ENCODE peak calls at places on chromosome 19, in six cellular contexts. E is cardiac muscle cell, H is AG09319, R is glutamatergic neuron, U is brain microvascular endothelial cell, V is endodermal cell. S is an unnamed sample.

GRCh38 chr19:38932425-38933179 is 1.9 kb downstream of the MRPS12 start:
- DNase-seq in U (peak), E (peak), R (no peak), V (peak), H (no peak), S (peak)

GRCh38 chr19:48381178-48381950 is 10.0 kb downstream of the KDELR1 start:
- DNase-seq in E (no peak), V (no peak), U (no peak), H (no peak), R (no peak), S (no peak)

GRCh38 chr19:18568367-18568766 is 3.3 kb upstream of the UBA52 start:
- DNase-seq in V (no peak), R (no peak), H (no peak), U (no peak), E (no peak), S (no peak)

GRCh38 chr19:18667531-18668251 is 15.8 kb upstream of the CRTC1 start:
- DNase-seq in R (no peak), E (no peak), V (no peak), U (no peak), H (no peak), S (no peak)

GRCh38 chr19:39297931-39298634 is 1.9 kb downstream of the IFNL1 start:
- DNase-seq in H (no peak), V (no peak), U (no peak), R (no peak), E (no peak), S (peak)

GRCh38 chr19:19271828-19272599 is 1.1 kb downstream of the TM6SF2 start:
- DNase-seq in R (no peak), V (no peak), E (no peak), H (no peak), U (no peak), S (no peak)

GRCh38 chr19:21269813-21270212 is 59.4 kb downstream of the ZNF708 start:
- DNase-seq in H (no peak), R (no peak), E (no peak), V (no peak), U (no peak), S (no peak)

GRCh38 chr19:58305932-58306323 is 751 bp downstream of the ERVK3-1 start:
- DNase-seq in V (no peak), H (no peak), E (no peak), R (no peak), U (no peak), S (no peak)

GRCh38 chr19:3263866-3264265 is 39.4 kb downstream of the CELF5 start:
- DNase-seq in U (no peak), H (no peak), R (no peak), E (no peak), V (no peak), S (no peak)

GRCh38 chr19:50178859-50179537 is 15.9 kb upstream of the IZUMO2 start:
- DNase-seq in U (no peak), V (no peak), E (no peak), H (no peak), R (no peak), S (no peak)

GRCh38 chr19:383922-384800 is 24.8 kb downstream of the C2CD4C start:
- DNase-seq in E (peak), H (no peak), U (no peak), R (peak), V (peak), S (peak)

GRCh38 chr19:55172741-55173140 is 6.3 kb upstream of the DNAAF3 start:
- DNase-seq in V (peak), R (no peak), U (peak), H (no peak), E (peak), S (no peak)

GRCh38 chr19:51727349-51727880 is 3.6 kb upstream of the HAS1 start:
- DNase-seq in R (no peak), E (peak), H (no peak), V (no peak), U (peak), S (no peak)

GRCh38 chr19:27971071-27971470 is 1241.9 kb downstream of the UQCRFS1 start:
- DNase-seq in H (no peak), R (no peak), E (peak), U (peak), V (peak), S (no peak)

GRCh38 chr19:55228403-55229031 is at the start of gene TMEM86B:
- DNase-seq in V (no peak), R (no peak), E (no peak), H (no peak), U (no peak), S (no peak)

GRCh38 chr19:54252845-54253244 is 4.2 kb downstream of the LILRB5 start:
- DNase-seq in H (no peak), U (no peak), R (no peak), E (no peak), V (no peak), S (peak)

GRCh38 chr19:52946322-52947310 is 16.1 kb downstream of the ZNF816 start:
- DNase-seq in H (no peak), V (peak), E (peak), U (no peak), R (peak), S (no peak)

GRCh38 chr19:53646144-53646543 is 14.3 kb downstream of the DPRX start:
- DNase-seq in U (no peak), E (no peak), R (no peak), H (no peak), V (no peak), S (no peak)

GRCh38 chr19:56834564-56835375 is 5.8 kb downstream of the PEG3 start:
- DNase-seq in E (no peak), V (no peak), U (no peak), R (no peak), H (no peak), S (no peak)

GRCh38 chr19:19460761-19461265 is 54.5 kb downstream of the TSSK6 start:
- DNase-seq in U (no peak), V (peak), H (no peak), E (peak), R (peak), S (peak)

GRCh38 chr19:37492213-37492612 is 14.5 kb upstream of the ZNF793 start:
- DNase-seq in U (no peak), V (no peak), R (no peak), E (no peak), H (no peak), S (no peak)

GRCh38 chr19:6313398-6313969 is 19.9 kb downstream of the ACER1 start:
- DNase-seq in R (no peak), H (no peak), U (no peak), E (no peak), V (no peak), S (no peak)

DNA sequence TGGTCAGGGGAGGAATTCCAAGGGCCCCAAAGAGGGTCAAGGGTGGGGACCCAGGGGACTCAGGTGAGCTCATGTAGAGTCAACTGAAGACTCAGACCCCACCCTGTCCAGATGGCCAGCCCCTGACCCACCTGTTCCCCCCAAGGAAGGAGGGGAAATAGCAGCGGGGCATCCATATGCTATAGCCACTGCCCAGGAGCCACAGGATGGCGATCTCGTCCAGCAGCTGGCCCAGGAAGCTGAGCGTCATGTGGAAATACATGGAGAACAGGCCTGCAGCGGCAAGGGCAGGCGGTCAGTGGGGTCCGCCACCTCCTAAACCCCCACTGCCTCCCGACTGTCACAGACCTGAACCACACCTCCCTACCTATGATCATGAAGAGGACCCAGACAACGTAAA is 21.4 kb downstream of the ACER1 start:
- DNase-seq in H (no peak), U (no peak), V (peak), E (no peak), R (no peak), S (no peak)
- TF ChIP-seq CTCF in H (no peak), U (no peak), V (peak), E (peak), R (no peak), S (no peak)

DNA sequence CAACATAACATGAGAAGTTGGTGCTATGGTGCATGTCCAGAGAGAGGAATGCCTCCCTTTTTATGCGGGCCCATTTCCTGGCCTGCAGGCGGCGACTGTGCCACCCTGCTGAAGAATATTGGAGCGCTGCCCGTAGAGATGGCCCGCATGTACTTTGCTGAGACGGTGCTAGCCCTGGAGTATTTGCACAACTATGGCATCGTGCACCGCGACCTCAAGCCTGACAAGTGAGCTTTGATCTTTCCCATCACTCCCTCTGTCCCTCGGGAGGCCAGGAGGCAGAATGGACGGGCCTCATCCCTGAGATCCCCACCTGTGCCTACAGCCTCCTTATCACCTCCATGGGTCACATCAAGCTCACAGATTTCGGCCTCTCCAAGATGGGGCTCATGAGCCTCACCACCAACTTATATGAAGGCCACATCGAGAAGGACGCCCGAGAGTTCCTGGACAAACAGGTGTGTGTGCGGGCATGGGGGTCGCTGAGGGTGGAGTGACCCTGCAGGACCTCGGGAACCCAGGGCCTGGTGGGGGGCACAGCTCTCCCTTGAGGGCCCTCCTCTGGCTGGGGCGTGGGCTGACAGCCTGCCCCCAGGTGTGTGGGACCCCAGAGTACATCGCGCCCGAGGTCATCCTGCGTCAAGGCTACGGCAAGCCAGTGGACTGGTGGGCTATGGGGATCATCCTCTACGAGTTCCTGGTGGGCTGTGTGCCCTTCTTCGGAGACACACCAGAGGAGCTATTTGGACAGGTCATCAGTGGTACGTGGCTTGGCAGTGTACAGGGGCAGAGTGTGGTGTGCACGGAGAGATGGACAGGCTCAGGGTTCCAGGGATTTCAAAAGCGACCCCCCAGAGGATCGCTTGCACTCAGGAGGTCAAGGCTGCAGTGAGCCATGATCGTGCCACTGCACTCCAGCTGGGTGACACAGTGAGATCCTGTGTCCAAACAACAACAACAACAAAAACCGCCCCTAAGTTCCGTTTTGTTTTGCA is 16.2 kb downstream of the DNASE2 start:
- DNase-seq in U (no peak), E (no peak), R (no peak), V (no peak), H (no peak), S (no peak)
- TF ChIP-seq CTCF in U (no peak), E (no peak), R (no peak), V (peak), H (no peak), S (no peak)

DNA sequence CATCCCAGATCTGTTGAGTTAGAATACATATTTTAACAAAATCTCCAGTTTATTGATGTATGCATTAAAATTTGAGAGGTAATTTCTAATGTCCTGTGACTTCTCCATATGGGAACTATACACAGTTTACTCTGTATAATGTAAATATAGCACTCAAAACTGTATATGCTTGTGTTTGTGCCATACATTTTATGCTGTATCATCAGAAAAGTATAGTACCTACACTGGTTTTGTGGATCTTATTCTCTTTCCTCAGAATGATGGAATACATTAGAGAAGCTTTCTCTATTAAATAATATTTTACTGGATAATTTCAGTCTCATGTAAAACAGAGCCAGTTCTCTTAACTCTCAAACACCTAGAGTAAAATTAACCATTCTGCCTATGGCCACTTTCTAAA is 53.6 kb downstream of the ZNF254 start:
- DNase-seq in E (no peak), R (no peak), H (no peak), V (no peak), U (no peak), S (no peak)
- TF ChIP-seq CTCF in E (no peak), R (no peak), H (no peak), V (no peak), U (no peak), S (no peak)

GRCh38 chr19:15280915-15281683 is 48.9 kb upstream of the EPHX3 start:
- DNase-seq in E (peak), R (peak), V (no peak), H (no peak), U (peak), S (no peak)
- TF ChIP-seq CTCF in E (peak), R (no peak), V (no peak), H (peak), U (peak), S (no peak)

DNA sequence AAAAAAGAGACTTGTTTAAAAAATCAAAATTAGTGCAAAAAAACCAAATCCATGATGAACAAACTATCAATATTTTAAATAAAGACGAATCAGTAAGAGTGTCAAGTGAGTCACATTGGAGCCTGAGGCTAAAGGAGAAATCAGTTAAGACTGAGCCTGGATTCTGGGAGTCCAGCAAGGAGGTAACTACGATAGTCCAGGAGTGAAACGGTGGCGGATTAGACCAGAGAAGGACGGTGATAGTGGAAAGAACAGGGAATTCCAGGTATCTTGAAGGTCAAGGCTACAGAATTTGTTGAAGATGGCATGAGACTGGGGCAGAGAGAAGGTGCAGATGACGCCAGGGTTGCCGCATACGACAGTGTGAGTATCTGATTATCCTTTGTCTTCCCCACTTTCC is 7.0 kb upstream of the NPAS1 start:
- DNase-seq in E (no peak), U (no peak), V (no peak), H (no peak), R (no peak), S (no peak)
- TF ChIP-seq CTCF in E (no peak), U (no peak), V (no peak), H (no peak), R (no peak), S (no peak)

DNA sequence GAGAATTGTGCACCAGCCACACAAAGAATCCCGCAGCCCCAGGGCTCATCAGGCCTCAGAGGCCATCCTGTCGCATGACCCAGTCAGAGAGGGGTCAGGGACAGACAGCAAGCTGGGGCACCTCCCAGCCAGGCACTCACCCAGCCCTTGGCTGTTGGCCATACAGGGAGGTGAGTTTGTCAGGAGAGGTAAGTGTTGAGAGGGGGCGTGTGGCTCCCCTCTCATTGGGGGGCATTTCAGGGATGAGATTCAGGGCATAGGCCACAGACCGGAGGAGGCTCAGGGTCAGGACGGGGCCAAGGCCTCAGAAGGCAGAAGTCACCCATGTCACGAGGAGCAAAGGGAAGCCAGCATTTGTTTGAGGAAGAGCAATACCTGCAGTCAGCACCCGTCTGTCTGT is 37.1 kb downstream of the MYO9B start:
- DNase-seq in V (no peak), E (no peak), H (no peak), R (no peak), U (no peak), S (no peak)
- TF ChIP-seq CTCF in V (no peak), E (no peak), H (no peak), R (no peak), U (no peak), S (no peak)

GRCh38 chr19:29741226-29741625 is 26.2 kb upstream of the C19orf12 start:
- DNase-seq in V (no peak), E (no peak), R (no peak), U (no peak), H (no peak), S (peak)

GRCh38 chr19:29741776-29742175 is 26.7 kb upstream of the C19orf12 start:
- DNase-seq in U (no peak), E (no peak), V (no peak), H (no peak), R (no peak), S (no peak)

GRCh38 chr19:29748996-29749395 is 33.9 kb upstream of the C19orf12 start:
- DNase-seq in U (no peak), V (no peak), E (no peak), R (no peak), H (no peak), S (no peak)

GRCh38 chr19:29743681-29744080 is 28.6 kb upstream of the C19orf12 start:
- DNase-seq in R (no peak), V (no peak), U (no peak), E (no peak), H (no peak), S (no peak)

GRCh38 chr19:29745253-29745652 is 30.2 kb upstream of the C19orf12 start:
- DNase-seq in E (no peak), V (peak), R (peak), H (no peak), U (no peak), S (peak)
- TF ChIP-seq CTCF in E (no peak), V (peak), R (peak), H (no peak), U (peak), S (peak)

GRCh38 chr19:35740423-35741215 is 1.6 kb downstream of the IGFLR1 start:
- DNase-seq in U (peak), H (peak), E (peak), V (peak), R (peak), S (peak)
- TF ChIP-seq CTCF in U (peak), H (no peak), E (peak), V (peak), R (peak), S (peak)

GRCh38 chr19:41887711-41888382 is 4.9 kb downstream of the ARHGEF1 start:
- DNase-seq in E (peak), H (no peak), V (peak), U (no peak), R (no peak), S (no peak)
- TF ChIP-seq CTCF in E (no peak), H (no peak), V (peak), U (peak), R (no peak), S (no peak)

S was measured in chondrocyte.